ENCODE peak calls at places on chromosomes 16 and 17, in six cellular contexts. C is adrenal gland, K is stomach, B is cardiac muscle cell, Y is ovary, E is upper lobe of right lung. Q is an unnamed sample.

GRCh38 chr17:39200957-39201510 is 951 bp downstream of the RPL19 start:
- DNase-seq in C (no peak), K (no peak), B (no peak), Y (no peak), E (no peak), Q (no peak)

GRCh38 chr17:44408786-44409185 is 19.3 kb upstream of the ITGA2B start:
- DNase-seq in C (no peak), K (no peak), B (no peak), Y (no peak), E (no peak), Q (no peak)

GRCh38 chr16:56356276-56357241 is 68.8 kb downstream of the AMFR start:
- DNase-seq in C (peak), K (peak), B (peak), Y (peak), E (peak), Q (peak)

GRCh38 chr16:19203374-19203966 is 35.4 kb downstream of the SYT17 start:
- DNase-seq in C (no peak), K (peak), B (no peak), Y (no peak), E (peak), Q (no peak)

GRCh38 chr17:34301986-34302385 is 16.4 kb downstream of the CCL11 start:
- DNase-seq in C (no peak), K (no peak), B (peak), Y (no peak), E (no peak), Q (peak)

GRCh38 chr16:84555418-84556196 is 51.1 kb upstream of the MEAK7 start:
- DNase-seq in C (no peak), K (no peak), B (no peak), Y (no peak), E (no peak), Q (no peak)

GRCh38 chr16:5820472-5820871 is 722.9 kb upstream of the EEF2KMT start:
- DNase-seq in C (no peak), K (no peak), B (no peak), Y (no peak), E (no peak), Q (no peak)

GRCh38 chr17:19596869-19597268 is 51.7 kb upstream of the ALDH3A2 start:
- DNase-seq in C (no peak), K (no peak), B (no peak), Y (no peak), E (no peak), Q (no peak)

GRCh38 chr17:79923974-79924638 is 84.9 kb upstream of the CBX4 start:
- DNase-seq in C (no peak), K (peak), B (peak), Y (peak), E (no peak), Q (no peak)

GRCh38 chr16:11025120-11025531 is 80.8 kb downstream of the CLEC16A start:
- DNase-seq in C (no peak), K (no peak), B (no peak), Y (no peak), E (no peak), Q (no peak)

GRCh38 chr16:66588981-66589713 is 9.9 kb downstream of the CMTM2 start:
- DNase-seq in C (peak), K (peak), B (peak), Y (no peak), E (peak), Q (no peak)

GRCh38 chr17:35849469-35850348 is 19.0 kb downstream of the HEATR9 start:
- DNase-seq in C (peak), K (peak), B (peak), Y (no peak), E (no peak), Q (no peak)

GRCh38 chr16:12170103-12171025 is 193.8 kb downstream of the SNX29 start:
- DNase-seq in C (no peak), K (no peak), B (peak), Y (no peak), E (no peak), Q (no peak)

GRCh38 chr17:73645050-73645871 is 1.0 kb upstream of the SDK2 start:
- DNase-seq in C (no peak), K (peak), B (peak), Y (peak), E (peak), Q (no peak)

GRCh38 chr16:81615833-81616232 is 163.3 kb upstream of the PLCG2 start:
- DNase-seq in C (no peak), K (no peak), B (no peak), Y (no peak), E (no peak), Q (no peak)

GRCh38 chr16:6574146-6574545 is 758.5 kb upstream of the RBFOX1 start:
- DNase-seq in C (no peak), K (no peak), B (no peak), Y (no peak), E (no peak), Q (no peak)

GRCh38 chr17:75367312-75367711 is 38.2 kb downstream of the GRB2 start:
- DNase-seq in C (no peak), K (no peak), B (no peak), Y (no peak), E (no peak), Q (no peak)

GRCh38 chr17:78762007-78762406 is 20.1 kb downstream of the CYTH1 start:
- DNase-seq in C (no peak), K (no peak), B (peak), Y (no peak), E (no peak), Q (no peak)

GRCh38 chr17:29363716-29364115 is 26.4 kb upstream of the TAOK1 start:
- DNase-seq in C (no peak), K (no peak), B (no peak), Y (no peak), E (no peak), Q (no peak)

GRCh38 chr16:87160218-87160617 is 157.0 kb downstream of the C16orf95 start:
- DNase-seq in C (no peak), K (no peak), B (peak), Y (no peak), E (peak), Q (no peak)

GRCh38 chr17:17221329-17221728 is 15.2 kb upstream of the PLD6 start:
- DNase-seq in C (no peak), K (no peak), B (no peak), Y (no peak), E (no peak), Q (no peak)

GRCh38 chr17:63665527-63666214 is 34.3 kb downstream of the LIMD2 start:
- DNase-seq in C (peak), K (no peak), B (peak), Y (no peak), E (no peak), Q (no peak)

GRCh38 chr17:55271958-55272710 is 7.4 kb downstream of the HLF start:
- DNase-seq in C (no peak), K (no peak), B (no peak), Y (no peak), E (no peak), Q (no peak)

GRCh38 chr17:3512512-3513171 is 36.8 kb downstream of the ASPA start:
- DNase-seq in C (no peak), K (peak), B (peak), Y (peak), E (no peak), Q (peak)

GRCh38 chr17:49873466-49873865 is 25.6 kb upstream of the TAC4 start:
- DNase-seq in C (no peak), K (no peak), B (no peak), Y (no peak), E (peak), Q (no peak)

GRCh38 chr17:49874911-49875310 is 27.0 kb upstream of the TAC4 start:
- DNase-seq in C (no peak), K (no peak), B (no peak), Y (no peak), E (no peak), Q (no peak)

GRCh38 chr17:49872776-49873377 is 25.0 kb upstream of the TAC4 start:
- DNase-seq in C (no peak), K (no peak), B (no peak), Y (no peak), E (no peak), Q (no peak)

GRCh38 chr17:49873926-49874325 is 26.1 kb upstream of the TAC4 start:
- DNase-seq in C (no peak), K (no peak), B (no peak), Y (no peak), E (no peak), Q (no peak)

GRCh38 chr17:49875690-49876089 is 27.8 kb upstream of the TAC4 start:
- DNase-seq in C (no peak), K (no peak), B (no peak), Y (no peak), E (no peak), Q (no peak)
- TF ChIP-seq CTCF in C (no peak), K (no peak), B (no peak), Y (no peak), E (no peak), Q (no peak)

GRCh38 chr16:2469399-2470233 is 1.5 kb upstream of the NTN3 start:
- DNase-seq in C (no peak), K (no peak), B (no peak), Y (no peak), E (no peak), Q (no peak)
- H3K4me3 ChIP-seq in C (no peak), K (no peak), B (no peak), Y (no peak), E (no peak), Q (no peak)

DNA sequence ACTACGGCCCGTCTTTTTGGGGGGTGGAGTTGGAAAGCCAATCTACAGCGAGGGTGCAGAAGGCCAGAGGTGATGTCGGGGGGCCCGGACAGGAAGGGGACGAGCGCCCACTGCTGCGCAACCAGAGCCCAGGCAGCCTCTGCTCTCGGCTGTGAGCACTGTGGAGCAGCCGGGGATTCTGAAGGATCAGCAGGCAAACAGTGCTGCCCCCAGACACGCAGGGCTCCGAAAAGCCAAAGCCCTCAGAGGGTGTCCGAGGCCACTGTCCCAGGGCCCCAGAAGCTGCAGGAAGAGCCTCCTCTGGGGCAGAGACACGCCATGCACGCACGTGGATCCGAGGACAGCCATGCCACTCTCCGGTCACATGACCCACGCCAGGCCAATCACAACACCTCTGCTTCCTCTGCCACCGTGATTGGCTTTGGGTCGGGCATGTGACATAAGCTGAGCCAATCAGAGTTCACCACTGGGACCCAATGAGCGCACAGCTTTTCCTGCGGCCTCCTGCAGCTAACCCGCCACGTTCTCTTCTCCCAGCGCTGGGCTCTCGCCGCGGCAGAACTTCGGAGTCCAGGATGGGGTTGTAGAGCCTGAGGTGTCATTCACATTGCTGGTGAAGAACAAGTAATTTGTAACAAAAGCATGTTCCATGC is 40.7 kb downstream of the ACTG1 start:
- DNase-seq in C (peak), K (no peak), B (peak), Y (peak), E (no peak), Q (no peak)
- H3K27ac ChIP-seq in C (peak), K (no peak), B (peak), Y (no peak), E (no peak), Q (no peak)

DNA sequence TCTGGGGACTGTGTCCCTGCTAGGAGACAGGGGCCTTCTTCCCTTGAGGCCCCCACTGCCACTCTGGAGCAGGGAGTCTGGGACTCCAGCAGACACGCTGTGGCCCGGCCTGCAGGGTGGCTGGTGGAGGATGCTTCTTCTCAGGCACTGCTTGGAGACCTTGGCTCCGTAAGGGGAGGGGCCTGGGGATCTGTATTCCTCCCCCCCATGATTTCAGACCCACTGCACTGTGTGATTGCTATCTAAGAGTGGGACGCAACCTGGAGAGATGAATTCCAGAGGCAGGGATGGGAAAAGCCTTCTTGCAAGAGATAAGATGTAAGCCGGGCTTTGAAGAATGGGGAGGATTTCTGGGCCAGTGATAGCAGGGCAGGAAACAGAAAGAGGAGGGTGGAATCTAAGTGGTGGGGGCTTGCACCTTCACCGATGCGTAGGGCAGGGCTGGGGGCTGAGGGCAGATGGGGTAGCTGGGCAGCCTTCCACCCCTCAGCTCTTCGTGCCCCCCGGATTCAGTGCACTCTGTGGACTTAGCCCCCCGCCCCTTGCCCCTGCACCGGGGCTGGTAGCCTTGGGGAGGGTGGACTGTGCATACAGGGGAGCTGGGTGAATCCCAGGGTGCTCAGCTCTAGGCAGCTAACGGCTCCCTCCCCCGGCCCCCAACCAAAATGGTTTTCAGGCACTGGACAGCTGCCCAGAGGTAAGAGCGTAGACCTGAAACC is 5.2 kb upstream of the GSE1 start:
- DNase-seq in C (no peak), K (no peak), B (no peak), Y (no peak), E (no peak), Q (no peak)
- TF ChIP-seq CTCF in C (no peak), K (no peak), B (no peak), Y (no peak), E (no peak), Q (no peak)

DNA sequence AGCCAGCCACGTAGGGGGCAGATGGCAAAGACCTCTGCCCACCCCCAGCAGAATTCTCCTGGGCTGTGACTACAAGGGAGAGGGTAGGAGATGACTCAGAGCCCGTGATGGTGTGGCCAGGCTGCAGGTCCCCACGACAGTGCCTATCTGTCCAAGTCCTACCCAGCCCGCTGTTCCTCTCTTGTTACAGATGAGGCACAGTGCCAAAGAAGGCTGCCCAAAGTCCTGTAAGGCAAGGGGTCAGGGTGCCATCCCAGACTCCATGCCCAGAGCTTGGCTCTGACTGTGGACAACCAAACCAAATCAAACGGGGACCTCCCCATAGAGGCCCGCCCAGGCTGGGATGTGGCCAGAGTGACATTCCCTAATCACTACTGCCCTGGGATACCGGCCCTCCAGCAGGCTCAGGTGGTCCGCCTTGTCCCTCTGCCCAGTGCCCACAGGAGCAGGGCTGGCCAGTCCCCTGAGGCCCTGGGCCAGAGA is 12.6 kb upstream of the BCAR1 start:
- DNase-seq in C (peak), K (no peak), B (no peak), Y (peak), E (no peak), Q (peak)
- H3K4me3 ChIP-seq in C (no peak), K (peak), B (no peak), Y (peak), E (peak), Q (peak)

DNA sequence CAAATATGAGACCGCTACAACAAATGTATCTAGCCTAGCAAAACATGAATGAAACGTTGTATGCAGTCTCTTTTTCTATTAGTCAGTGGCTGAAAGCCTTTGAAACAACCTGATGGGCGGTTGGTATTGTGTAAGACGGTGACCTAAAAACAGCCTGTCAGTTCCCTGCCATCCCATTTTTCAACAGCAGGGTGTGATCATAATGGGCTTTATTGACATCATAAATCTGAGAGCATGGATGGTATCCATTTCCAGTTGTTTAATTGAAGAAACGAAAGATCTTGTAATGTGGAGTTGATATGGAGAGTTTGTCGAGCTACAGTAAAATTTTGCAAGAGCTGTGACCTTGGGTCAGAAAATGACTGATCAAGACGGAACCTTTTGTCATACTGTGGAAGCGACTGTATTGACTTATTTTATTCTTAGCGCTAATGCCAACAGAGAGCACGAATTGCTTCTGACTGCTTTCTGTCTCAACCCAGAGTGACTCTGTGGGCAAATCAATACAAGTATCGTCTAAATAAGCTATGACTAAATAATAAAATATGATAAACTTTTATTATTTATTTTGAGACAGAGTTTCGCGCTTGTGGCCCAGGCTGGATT is 12.3 kb upstream of the MEIOB start:
- DNase-seq in C (no peak), K (no peak), B (peak), Y (no peak), E (no peak), Q (no peak)
- H3K27ac ChIP-seq in C (no peak), K (no peak), B (no peak), Y (no peak), E (no peak), Q (no peak)

GRCh38 chr17:72432143-72432604 is 311.4 kb downstream of the SOX9 start:
- DNase-seq in C (no peak), K (no peak), B (no peak), Y (no peak), E (no peak), Q (no peak)

GRCh38 chr17:72433797-72434196 is 313.0 kb downstream of the SOX9 start:
- DNase-seq in C (no peak), K (no peak), B (no peak), Y (no peak), E (no peak), Q (no peak)

GRCh38 chr17:72429066-72429638 is 308.3 kb downstream of the SOX9 start:
- DNase-seq in C (no peak), K (no peak), B (no peak), Y (no peak), E (no peak), Q (no peak)

GRCh38 chr17:72432881-72433280 is 312.1 kb downstream of the SOX9 start:
- DNase-seq in C (no peak), K (no peak), B (no peak), Y (no peak), E (no peak), Q (no peak)

GRCh38 chr17:72430611-72431432 is 310.0 kb downstream of the SOX9 start:
- DNase-seq in C (no peak), K (no peak), B (peak), Y (no peak), E (no peak), Q (no peak)
- TF ChIP-seq CTCF in C (no peak), K (peak), B (peak), Y (no peak), E (no peak), Q (no peak)

GRCh38 chr17:61414936-61415251 is 15.3 kb downstream of the TBX2 start:
- DNase-seq in C (no peak), K (peak), B (no peak), Y (no peak), E (no peak), Q (no peak)

GRCh38 chr17:61418433-61418832 is 18.8 kb downstream of the TBX2 start:
- DNase-seq in C (no peak), K (no peak), B (no peak), Y (no peak), E (no peak), Q (no peak)

GRCh38 chr17:61415374-61416210 is 15.9 kb downstream of the TBX2 start:
- DNase-seq in C (no peak), K (peak), B (peak), Y (no peak), E (no peak), Q (no peak)

GRCh38 chr17:61416211-61416539 is 16.5 kb downstream of the TBX2 start:
- DNase-seq in C (no peak), K (no peak), B (no peak), Y (no peak), E (no peak), Q (no peak)

DNA sequence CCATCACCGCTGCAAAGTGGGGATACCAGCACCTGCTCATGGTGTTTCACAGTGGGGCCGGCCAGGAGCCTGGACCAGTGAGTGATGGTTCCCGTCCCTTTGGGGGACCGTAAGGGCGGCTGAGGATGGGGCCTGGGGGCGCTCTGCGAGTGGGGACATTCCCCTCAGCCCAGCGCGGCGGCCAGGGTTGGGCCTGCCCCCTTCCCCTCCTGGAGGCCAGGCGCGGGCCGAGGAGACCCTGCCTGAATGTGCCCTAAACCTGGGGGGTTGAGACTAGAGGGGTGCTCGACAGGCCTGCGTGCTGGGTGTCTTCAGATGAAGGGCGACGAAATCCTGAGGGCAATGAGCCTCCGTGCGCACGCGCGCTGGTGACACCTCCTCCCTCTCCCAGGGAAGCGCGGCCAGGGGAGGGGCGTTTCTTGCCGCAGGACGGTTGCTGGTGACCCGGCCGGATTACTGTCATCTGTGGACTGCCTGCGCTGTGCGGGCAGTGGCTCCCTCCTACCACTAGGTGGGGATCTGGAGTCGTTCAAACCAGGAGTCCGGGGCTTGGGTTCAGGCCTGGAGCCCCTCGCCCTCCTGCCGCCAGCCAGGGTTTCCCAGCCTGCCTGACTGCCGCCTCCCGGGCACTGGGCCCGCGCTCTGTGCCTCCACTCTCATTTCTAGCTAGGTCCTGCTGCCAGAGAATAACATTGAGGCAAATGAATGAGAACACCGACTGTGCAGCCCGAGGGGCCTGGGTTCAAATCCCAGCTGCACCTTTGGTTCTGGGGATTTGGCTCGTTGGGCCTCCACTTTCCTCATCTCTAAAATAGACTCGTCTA is 17.1 kb downstream of the TBX2 start:
- DNase-seq in C (peak), K (peak), B (peak), Y (peak), E (peak), Q (peak)
- H3K4me3 ChIP-seq in C (no peak), K (peak), B (peak), Y (no peak), E (peak), Q (peak)

GRCh38 chr16:4693956-4694663 is 748 bp downstream of the NUDT16L1 start:
- DNase-seq in C (peak), K (peak), B (peak), Y (peak), E (peak), Q (no peak)
- H3K27ac ChIP-seq in C (peak), K (peak), B (peak), Y (peak), E (peak), Q (peak)

Q was measured in coronary artery.